ENCODE peak calls at places on chromosomes 4 and X, in six cellular contexts. C is transverse colon, D is lung, M is fibroblast of lung, U is H1, K is SK-N-SH. V is an unnamed sample.

GRCh38 chr4:172134536-172134935 is 321.3 kb downstream of the GALNTL6 start:
- DNase-seq in M (no peak), U (no peak), C (no peak), K (no peak), D (no peak), V (no peak)

GRCh38 chr4:82473621-82474164 is 43.3 kb downstream of the ENOPH1 start:
- DNase-seq in D (no peak), M (no peak), C (no peak), U (no peak), K (no peak), V (no peak)

GRCh38 chrX:9466115-9466495 is 1.2 kb downstream of the TBL1X start:
- DNase-seq in C (peak; percentile 51), D (no peak), K (peak; percentile 65), U (peak; percentile 44), M (peak; percentile 28), V (peak; percentile 44)

GRCh38 chr4:188266386-188266785 is 127.1 kb downstream of the TRIML1 start:
- DNase-seq in C (no peak), D (no peak), M (no peak), K (no peak), U (no peak), V (no peak)

GRCh38 chr4:7384003-7384928 is 50.5 kb downstream of the PSAPL1 start:
- DNase-seq in C (peak; percentile 3), U (no peak), D (no peak), M (no peak), K (peak; percentile 12), V (no peak)

GRCh38 chr4:169210516-169211108 is 60.1 kb downstream of the SH3RF1 start:
- DNase-seq in D (no peak), U (no peak), K (no peak), C (no peak), M (no peak), V (no peak)

GRCh38 chr4:153143527-153144348 is 60.5 kb upstream of the TRIM2 start:
- DNase-seq in D (no peak), U (no peak), K (peak; percentile 82), C (peak; percentile 29), M (peak; percentile 80), V (peak; percentile 35)

GRCh38 chr4:3337811-3338210 is 45.0 kb downstream of the RGS12 start:
- DNase-seq in D (peak; percentile 25), M (no peak), C (no peak), K (no peak), U (no peak), V (no peak)

GRCh38 chr4:183140911-183141320 is 41.9 kb downstream of the WWC2 start:
- DNase-seq in M (no peak), D (no peak), U (no peak), C (no peak), K (no peak), V (no peak)

GRCh38 chr4:104983615-104984179 is 163.0 kb upstream of the TET2 start:
- DNase-seq in C (no peak), K (no peak), M (no peak), D (no peak), U (no peak), V (no peak)

GRCh38 chr4:104986306-104986705 is 160.4 kb upstream of the TET2 start:
- DNase-seq in K (no peak), D (no peak), U (no peak), M (no peak), C (no peak), V (no peak)

GRCh38 chr4:104989363-104989762 is 157.3 kb upstream of the TET2 start:
- DNase-seq in K (no peak), D (no peak), U (no peak), M (peak; percentile 33), C (no peak), V (no peak)
- H3K9me3 ChIP-seq in K (no peaks in the 10 kb centered on the region), D (peaks cover 9% of the 10 kb centered on the region), U (no peaks in the 10 kb centered on the region), M (no peaks in the 10 kb centered on the region), C (no peaks in the 10 kb centered on the region), V (no peaks in the 10 kb centered on the region)

DNA sequence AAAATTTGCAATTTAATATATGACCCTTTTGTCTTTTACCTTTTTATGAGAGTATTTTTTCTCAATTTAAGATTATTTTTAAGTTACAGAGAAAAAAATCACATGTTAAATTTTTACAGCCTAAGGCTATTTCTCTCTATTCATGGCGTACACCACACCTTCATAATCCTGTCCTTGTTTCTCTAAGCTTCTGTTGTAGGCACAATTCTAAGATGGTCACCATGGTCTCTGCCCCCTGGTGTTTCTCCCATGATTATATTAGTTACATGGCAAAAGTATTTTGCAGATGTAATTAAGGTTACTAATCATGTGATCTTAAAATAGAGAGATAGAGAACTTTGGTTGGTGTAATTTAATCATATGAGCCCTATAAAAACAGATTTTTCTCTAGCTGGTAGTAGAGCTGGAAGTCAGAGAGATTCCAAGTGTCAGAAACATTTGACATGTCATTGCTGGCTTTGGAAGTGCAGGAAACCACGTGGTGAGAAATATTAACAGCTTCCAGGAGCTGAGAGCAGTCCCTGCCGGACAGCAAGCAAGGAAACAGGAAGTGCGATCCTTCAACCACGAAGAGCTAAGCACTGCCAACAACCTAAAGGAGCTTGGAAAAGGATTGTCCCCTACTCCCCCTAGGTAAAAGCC is 89.8 kb downstream of the EIF4E start:
- DNase-seq in K (peak; percentile 20), D (no peak), U (no peak), C (no peak), M (peak; percentile 45), V (no peak)
- TF ChIP-seq CTCF in K (no peak), D (no peak), U (no peak), C (no peak), M (no peak), V (no peak)

GRCh38 chr4:129062580-129062979 is 30.8 kb downstream of the SCLT1 start:
- DNase-seq in D (no peak), M (no peak), U (no peak), C (no peak), K (no peak), V (no peak)
- H3K9me3 ChIP-seq in D (peaks cover 9% of the 10 kb centered on the region), M (no peaks in the 10 kb centered on the region), U (peaks cover 35% of the 10 kb centered on the region), C (peaks cover 66% of the 10 kb centered on the region), K (peaks cover 32% of the 10 kb centered on the region), V (no peaks in the 10 kb centered on the region)

DNA sequence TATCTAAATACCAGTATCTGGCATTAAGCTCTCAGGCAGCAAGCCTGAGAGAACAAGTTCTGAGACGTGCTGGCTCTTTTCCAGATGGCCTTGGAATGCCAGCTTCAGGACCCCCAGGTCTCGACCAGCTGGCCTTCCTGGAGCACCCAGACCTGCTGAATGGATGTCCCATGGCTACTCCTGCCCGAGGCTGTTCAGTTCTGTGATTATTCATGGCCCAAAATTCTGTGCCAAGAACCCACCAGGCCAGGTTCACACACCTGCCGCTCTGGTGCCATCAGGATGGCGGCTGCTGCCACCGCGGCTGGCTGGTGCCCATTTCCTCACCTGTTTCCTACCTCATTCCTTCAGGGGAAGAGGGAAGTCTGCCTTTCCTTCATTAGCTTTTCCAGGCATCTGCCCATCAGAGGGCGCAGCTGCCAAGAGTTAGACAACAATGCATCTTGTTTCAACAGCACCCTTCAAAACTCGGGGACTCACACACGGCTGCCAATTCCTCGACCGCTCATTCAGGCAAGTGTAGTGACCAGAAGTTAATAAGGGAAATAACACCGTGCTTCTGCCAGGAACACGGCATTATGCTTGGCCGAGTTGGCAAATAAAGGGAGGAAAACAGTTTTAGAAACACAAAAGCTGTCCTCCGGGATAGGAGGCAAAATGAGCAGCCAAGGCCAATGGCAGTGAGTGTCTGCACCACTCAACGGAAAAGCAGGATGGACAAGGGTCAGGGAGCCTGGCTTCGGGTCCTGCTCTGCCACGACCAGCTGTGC is 173.8 kb downstream of the NSUN7 start:
- DNase-seq in D (no peak), M (no peak), K (no peak), U (no peak), C (no peak), V (peak; percentile 88)
- TF ChIP-seq CTCF in D (no peak), M (no peak), K (no peak), U (no peak), C (no peak), V (peak; percentile 30)

GRCh38 chr4:109127866-109128265 is 174.6 kb downstream of the COL25A1 start:
- DNase-seq in U (no peak), M (no peak), D (no peak), K (no peak), C (no peak), V (no peak)
- H3K9me3 ChIP-seq in U (no peaks in the 10 kb centered on the region), M (no peaks in the 10 kb centered on the region), D (no peaks in the 10 kb centered on the region), K (no peaks in the 10 kb centered on the region), C (no peaks in the 10 kb centered on the region), V (no peaks in the 10 kb centered on the region)

GRCh38 chr4:42293967-42294822 is 103.1 kb upstream of the SHISA3 start:
- DNase-seq in D (no peak), M (no peak), U (no peak), C (no peak), K (no peak), V (no peak)

GRCh38 chr4:42296196-42296595 is 101.1 kb upstream of the SHISA3 start:
- DNase-seq in D (no peak), U (no peak), C (no peak), K (no peak), M (no peak), V (no peak)
- TF ChIP-seq CTCF in D (no peak), U (no peak), C (no peak), K (peak; percentile 7), M (no peak), V (no peak)

GRCh38 chrX:52284865-52285264 is 84.0 kb upstream of the XAGE2 start:
- DNase-seq in D (no peak), K (no peak), C (no peak), M (no peak), U (no peak), V (no peak)
- H3K9me3 ChIP-seq in D (no peaks in the 10 kb centered on the region), K (no peaks in the 10 kb centered on the region), C (no peaks in the 10 kb centered on the region), M (no peaks in the 10 kb centered on the region), U (peaks cover 8% of the 10 kb centered on the region), V (no peaks in the 10 kb centered on the region)

GRCh38 chr4:81369898-81370297 is 101.8 kb downstream of the RASGEF1B start:
- DNase-seq in C (no peak), U (no peak), D (no peak), K (no peak), M (peak; percentile 34), V (no peak)
- TF ChIP-seq CTCF in C (no peak), U (no peak), D (no peak), K (no peak), M (peak; percentile 38), V (no peak)

GRCh38 chrX:143240658-143241057 is 214.9 kb downstream of the SPANXN4 start:
- DNase-seq in M (no peak), D (no peak), K (no peak), U (no peak), C (no peak), V (no peak)
- H3K9me3 ChIP-seq in M (no peaks in the 10 kb centered on the region), D (no peaks in the 10 kb centered on the region), K (no peaks in the 10 kb centered on the region), U (no peaks in the 10 kb centered on the region), C (no peaks in the 10 kb centered on the region), V (no peaks in the 10 kb centered on the region)